ENCODE peak calls at places on chromosomes 2 and 18, in six cellular contexts. One of them, this sample, is unnamed.

GRCh38 chr2:134140251-134140661 is 113.6 kb upstream of the MGAT5 start:
- DNase-seq in IMR-90: no peak
- DNase-seq in body of pancreas: peak
- DNase-seq in OCI-LY7: no peak
- DNase-seq in upper lobe of right lung: no peak
- DNase-seq in SJSA1: no peak
- DNase-seq in this sample: no peak

GRCh38 chr18:50870138-50870845 is 8.6 kb upstream of the ME2 start:
- DNase-seq in IMR-90: peak
- DNase-seq in body of pancreas: peak
- DNase-seq in upper lobe of right lung: peak
- DNase-seq in OCI-LY7: no peak
- DNase-seq in SJSA1: peak
- DNase-seq in this sample: peak

GRCh38 chr2:196233033-196233807 is 61.8 kb upstream of the STK17B start:
- DNase-seq in SJSA1: peak
- DNase-seq in upper lobe of right lung: no peak
- DNase-seq in OCI-LY7: peak
- DNase-seq in IMR-90: peak
- DNase-seq in body of pancreas: peak
- DNase-seq in this sample: peak

GRCh38 chr2:15311926-15312325 is 249.2 kb downstream of the NBAS start:
- DNase-seq in IMR-90: no peak
- DNase-seq in SJSA1: no peak
- DNase-seq in body of pancreas: no peak
- DNase-seq in upper lobe of right lung: no peak
- DNase-seq in OCI-LY7: no peak
- DNase-seq in this sample: no peak

GRCh38 chr2:46134531-46135229 is 162.5 kb upstream of the EPAS1 start:
- DNase-seq in SJSA1: no peak
- DNase-seq in body of pancreas: peak
- DNase-seq in IMR-90: no peak
- DNase-seq in upper lobe of right lung: no peak
- DNase-seq in OCI-LY7: no peak
- DNase-seq in this sample: no peak

GRCh38 chr2:143717532-143718168 is 588.4 kb downstream of the ARHGAP15 start:
- DNase-seq in SJSA1: peak
- DNase-seq in body of pancreas: no peak
- DNase-seq in OCI-LY7: no peak
- DNase-seq in IMR-90: peak
- DNase-seq in upper lobe of right lung: no peak
- DNase-seq in this sample: no peak

GRCh38 chr2:71613953-71614925 is 160.9 kb downstream of the DYSF start:
- DNase-seq in SJSA1: no peak
- DNase-seq in body of pancreas: peak
- DNase-seq in upper lobe of right lung: peak
- DNase-seq in IMR-90: no peak
- DNase-seq in OCI-LY7: no peak
- DNase-seq in this sample: peak

GRCh38 chr2:229380101-229380625 is 109.1 kb upstream of the PID1 start:
- DNase-seq in OCI-LY7: no peak
- DNase-seq in body of pancreas: no peak
- DNase-seq in IMR-90: no peak
- DNase-seq in SJSA1: no peak
- DNase-seq in upper lobe of right lung: no peak
- DNase-seq in this sample: no peak

GRCh38 chr18:60978338-60978737 is 354.9 kb upstream of the CDH20 start:
- DNase-seq in upper lobe of right lung: no peak
- DNase-seq in body of pancreas: no peak
- DNase-seq in IMR-90: peak
- DNase-seq in OCI-LY7: no peak
- DNase-seq in SJSA1: peak
- DNase-seq in this sample: no peak

GRCh38 chr2:3627500-3628100 is 30.4 kb upstream of the ALLC start:
- DNase-seq in SJSA1: no peak
- DNase-seq in IMR-90: no peak
- DNase-seq in body of pancreas: no peak
- DNase-seq in OCI-LY7: no peak
- DNase-seq in upper lobe of right lung: peak
- DNase-seq in this sample: peak

GRCh38 chr2:3628241-3628679 is 29.7 kb upstream of the ALLC start:
- DNase-seq in OCI-LY7: no peak
- DNase-seq in body of pancreas: no peak
- DNase-seq in upper lobe of right lung: peak
- DNase-seq in IMR-90: no peak
- DNase-seq in SJSA1: no peak
- DNase-seq in this sample: peak

GRCh38 chr2:3625186-3625585 is 30.3 kb downstream of the COLEC11 start:
- DNase-seq in SJSA1: no peak
- DNase-seq in OCI-LY7: no peak
- DNase-seq in upper lobe of right lung: peak
- DNase-seq in IMR-90: no peak
- DNase-seq in body of pancreas: no peak
- DNase-seq in this sample: peak

GRCh38 chr2:3626817-3627499 is 31.0 kb upstream of the ALLC start:
- DNase-seq in OCI-LY7: no peak
- DNase-seq in body of pancreas: no peak
- DNase-seq in upper lobe of right lung: peak
- DNase-seq in SJSA1: no peak
- DNase-seq in IMR-90: no peak
- DNase-seq in this sample: peak

DNA sequence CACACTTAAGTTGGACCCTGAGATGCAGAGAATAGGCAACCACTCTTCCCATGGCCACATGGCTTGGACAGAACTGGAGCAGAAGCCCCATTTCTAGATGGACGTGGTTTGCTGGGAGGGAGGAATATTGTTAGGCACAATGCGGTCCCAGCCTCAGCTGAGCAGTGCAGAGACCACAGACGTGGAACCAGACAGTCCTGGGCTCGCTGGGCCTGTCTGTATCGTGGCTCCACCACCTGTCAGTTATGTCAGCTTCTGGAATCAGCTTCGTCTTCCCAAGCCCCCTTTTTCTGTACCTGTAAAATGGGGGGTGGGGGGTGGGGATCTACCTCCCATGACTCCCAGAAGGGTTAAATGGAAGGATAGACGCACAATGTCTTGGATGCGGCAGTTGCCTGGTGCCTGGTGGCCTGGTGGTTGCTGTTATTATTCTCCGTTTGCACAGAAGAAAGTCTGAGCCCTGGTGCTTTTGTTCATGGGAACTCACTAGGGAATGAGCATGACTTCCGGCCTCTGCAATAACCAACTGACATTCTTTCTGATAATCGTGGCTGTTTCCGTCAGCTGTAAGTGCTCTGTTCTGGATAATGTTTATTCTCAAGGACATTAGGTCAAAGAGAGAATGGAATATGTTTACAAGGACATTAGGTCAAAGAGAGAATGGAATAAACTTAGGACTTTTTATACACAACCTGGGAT is 31.4 kb downstream of the COLEC11 start:
- DNase-seq in SJSA1: peak
- DNase-seq in upper lobe of right lung: peak
- DNase-seq in OCI-LY7: no peak
- DNase-seq in IMR-90: peak
- DNase-seq in body of pancreas: no peak
- DNase-seq in this sample: peak
- H3K4me3 ChIP-seq in SJSA1: no peak
- H3K4me3 ChIP-seq in upper lobe of right lung: no peak
- H3K4me3 ChIP-seq in OCI-LY7: no peak
- H3K4me3 ChIP-seq in IMR-90: no peak
- H3K4me3 ChIP-seq in body of pancreas: no peak
- H3K4me3 ChIP-seq in this sample: no peak

GRCh38 chr2:121018136-121019057 is 266.6 kb downstream of the TFCP2L1 start:
- DNase-seq in SJSA1: no peak
- DNase-seq in IMR-90: peak
- DNase-seq in OCI-LY7: no peak
- DNase-seq in body of pancreas: no peak
- DNase-seq in upper lobe of right lung: no peak
- DNase-seq in this sample: no peak
- H3K4me3 ChIP-seq in SJSA1: no peak
- H3K4me3 ChIP-seq in IMR-90: no peak
- H3K4me3 ChIP-seq in OCI-LY7: no peak
- H3K4me3 ChIP-seq in body of pancreas: no peak
- H3K4me3 ChIP-seq in upper lobe of right lung: peak
- H3K4me3 ChIP-seq in this sample: no peak

DNA sequence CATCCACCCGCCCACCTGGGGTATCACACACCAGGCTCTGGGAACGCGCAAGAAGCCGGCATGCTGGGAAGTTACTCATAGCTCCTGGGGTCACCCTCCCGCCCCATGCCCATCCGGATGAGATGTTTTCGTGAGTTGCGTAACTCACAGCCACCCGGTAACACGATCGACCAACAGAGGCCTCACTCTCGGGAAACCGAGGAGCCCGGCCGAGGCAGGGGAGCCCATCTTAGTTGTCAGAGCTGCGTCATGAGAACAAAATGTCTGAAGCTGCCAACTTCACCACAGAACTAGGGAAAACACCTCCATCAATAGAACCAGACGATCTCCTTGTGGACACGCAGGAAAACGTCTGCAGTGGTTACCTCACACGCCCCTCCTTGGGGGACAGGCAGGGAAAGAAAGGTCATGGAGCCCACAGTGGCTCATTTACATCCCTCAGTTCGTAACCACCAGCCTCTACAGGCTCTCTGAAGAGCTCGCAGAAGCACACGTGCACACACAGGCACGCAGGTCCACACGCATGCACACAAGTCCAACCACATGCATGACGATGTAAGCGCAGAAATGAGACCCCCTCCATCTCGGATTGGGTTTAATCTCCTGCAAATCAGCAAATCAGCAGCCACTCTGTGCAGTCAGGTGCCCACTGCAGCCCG is 26.3 kb downstream of the ADI1 start:
- DNase-seq in upper lobe of right lung: peak
- DNase-seq in body of pancreas: peak
- DNase-seq in SJSA1: no peak
- DNase-seq in IMR-90: peak
- DNase-seq in OCI-LY7: no peak
- DNase-seq in this sample: no peak
- H3K4me3 ChIP-seq in upper lobe of right lung: no peak
- H3K4me3 ChIP-seq in body of pancreas: no peak
- H3K4me3 ChIP-seq in SJSA1: no peak
- H3K4me3 ChIP-seq in IMR-90: no peak
- H3K4me3 ChIP-seq in OCI-LY7: no peak
- H3K4me3 ChIP-seq in this sample: no peak

DNA sequence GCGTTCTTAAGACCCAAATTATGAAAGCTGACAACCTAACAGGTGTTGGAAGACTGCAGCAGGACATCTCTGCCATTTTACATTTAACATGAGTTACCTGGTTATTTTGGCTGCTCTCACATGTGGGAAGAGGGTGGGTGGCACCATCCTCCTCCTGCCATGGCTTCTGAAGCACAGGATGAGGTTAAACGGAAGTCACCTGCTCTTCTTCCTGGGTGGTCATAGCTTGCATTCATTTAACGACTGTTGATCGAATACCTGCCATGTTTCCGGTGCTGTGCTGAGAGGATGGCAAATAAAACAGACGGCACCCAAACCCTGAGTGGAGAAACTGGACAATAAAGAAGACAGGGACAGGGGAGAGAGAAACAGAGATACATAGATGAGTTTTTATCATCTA is 118.0 kb downstream of the RHBDD1 start:
- DNase-seq in upper lobe of right lung: no peak
- DNase-seq in body of pancreas: no peak
- DNase-seq in OCI-LY7: no peak
- DNase-seq in SJSA1: no peak
- DNase-seq in IMR-90: no peak
- DNase-seq in this sample: no peak
- H3K4me3 ChIP-seq in upper lobe of right lung: no peak
- H3K4me3 ChIP-seq in body of pancreas: no peak
- H3K4me3 ChIP-seq in OCI-LY7: no peak
- H3K4me3 ChIP-seq in SJSA1: no peak
- H3K4me3 ChIP-seq in IMR-90: no peak
- H3K4me3 ChIP-seq in this sample: no peak

DNA sequence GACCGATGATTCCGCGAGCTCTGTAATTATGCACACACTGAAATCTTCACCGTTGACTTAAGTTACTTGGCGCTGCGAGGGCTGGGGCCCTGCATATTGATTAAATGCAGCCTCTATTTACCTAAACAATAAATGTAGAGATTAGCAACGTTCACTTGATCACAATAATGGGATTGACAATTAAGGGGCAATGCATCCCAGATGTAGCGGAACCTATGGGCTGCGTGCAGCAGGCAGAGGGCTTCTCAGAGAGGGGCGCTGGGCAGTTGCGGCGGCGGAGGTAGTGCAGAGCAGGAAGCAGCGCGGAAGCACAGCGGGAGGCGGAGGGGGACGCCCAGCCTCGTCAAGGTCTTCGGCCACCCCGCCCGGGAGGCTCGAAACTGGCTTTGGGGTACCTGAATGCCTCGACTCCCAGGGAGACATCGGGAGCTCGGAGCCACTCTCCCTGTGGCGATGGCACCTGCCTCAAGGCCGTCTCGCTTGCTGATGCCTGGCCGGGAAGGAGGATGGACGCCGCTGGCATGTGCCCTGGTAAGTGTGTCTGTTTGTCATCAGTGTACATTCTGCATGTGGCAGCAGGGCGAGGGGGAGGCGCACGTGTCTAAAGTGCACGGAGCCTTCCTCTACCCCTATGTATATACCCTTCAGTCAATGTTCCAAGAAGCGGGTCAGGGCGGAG is 7.7 kb upstream of the SP9 start:
- DNase-seq in body of pancreas: no peak
- DNase-seq in IMR-90: no peak
- DNase-seq in SJSA1: no peak
- DNase-seq in OCI-LY7: no peak
- DNase-seq in upper lobe of right lung: no peak
- DNase-seq in this sample: no peak
- H3K4me3 ChIP-seq in body of pancreas: no peak
- H3K4me3 ChIP-seq in IMR-90: no peak
- H3K4me3 ChIP-seq in SJSA1: peak
- H3K4me3 ChIP-seq in OCI-LY7: peak
- H3K4me3 ChIP-seq in upper lobe of right lung: peak
- H3K4me3 ChIP-seq in this sample: peak

GRCh38 chr18:48407358-48407757 is 1.8 kb downstream of the ZBTB7C start:
- DNase-seq in upper lobe of right lung: no peak
- DNase-seq in IMR-90: no peak
- DNase-seq in SJSA1: no peak
- DNase-seq in body of pancreas: no peak
- DNase-seq in OCI-LY7: no peak
- DNase-seq in this sample: no peak
- H3K4me3 ChIP-seq in upper lobe of right lung: peak
- H3K4me3 ChIP-seq in IMR-90: no peak
- H3K4me3 ChIP-seq in SJSA1: no peak
- H3K4me3 ChIP-seq in body of pancreas: no peak
- H3K4me3 ChIP-seq in OCI-LY7: no peak
- H3K4me3 ChIP-seq in this sample: no peak